ENCODE peak calls at places on chromosomes 16 and 17, in five cellular contexts. One of them, this sample, is unnamed.

GRCh38 chr17:46092996-46093395 is 93.9 kb downstream of the STH start:
- DNase-seq in GM12878: no peak
- DNase-seq in A549: no peak
- DNase-seq in K562: no peak
- DNase-seq in HepG2: no peak
- DNase-seq in this sample: no peak

GRCh38 chr17:31512104-31512740 is 120.7 kb downstream of the RAB11FIP4 start:
- DNase-seq in GM12878: no peak
- DNase-seq in A549: no peak
- DNase-seq in K562: no peak
- DNase-seq in HepG2: no peak
- DNase-seq in this sample: no peak

GRCh38 chr17:64969046-64969501 is 49.8 kb upstream of the LRRC37A3 start:
- DNase-seq in GM12878: no peak
- DNase-seq in A549: no peak
- DNase-seq in K562: no peak
- DNase-seq in HepG2: no peak
- DNase-seq in this sample: no peak

GRCh38 chr16:73956592-73957495 is 339.8 kb upstream of the PSMD7 start:
- DNase-seq in GM12878: peak
- DNase-seq in A549: peak
- DNase-seq in K562: peak
- DNase-seq in HepG2: peak
- DNase-seq in this sample: peak

GRCh38 chr17:36697907-36698526 is 96.6 kb downstream of the MRM1 start:
- DNase-seq in GM12878: no peak
- DNase-seq in A549: no peak
- DNase-seq in K562: peak
- DNase-seq in HepG2: no peak
- DNase-seq in this sample: peak

GRCh38 chr16:35596467-35596866 is 2137.1 kb downstream of the TP53TG3F start:
- DNase-seq in GM12878: no peak
- DNase-seq in A549: no peak
- DNase-seq in K562: no peak
- DNase-seq in HepG2: no peak
- DNase-seq in this sample: no peak

GRCh38 chr17:62816282-62816839 is 8.2 kb upstream of the MARCHF10 start:
- DNase-seq in GM12878: no peak
- DNase-seq in A549: no peak
- DNase-seq in K562: no peak
- DNase-seq in HepG2: no peak
- DNase-seq in this sample: no peak

GRCh38 chr17:29677139-29677834 is 54.6 kb upstream of the CORO6 start:
- DNase-seq in GM12878: no peak
- DNase-seq in A549: no peak
- DNase-seq in K562: no peak
- DNase-seq in HepG2: no peak
- DNase-seq in this sample: no peak

GRCh38 chr16:89811321-89811720 is 5.1 kb downstream of the FANCA start:
- DNase-seq in GM12878: no peak
- DNase-seq in A549: no peak
- DNase-seq in K562: no peak
- DNase-seq in HepG2: no peak
- DNase-seq in this sample: no peak

GRCh38 chr16:12231666-12232065 is 255.1 kb downstream of the SNX29 start:
- DNase-seq in GM12878: no peak
- DNase-seq in A549: no peak
- DNase-seq in K562: no peak
- DNase-seq in HepG2: no peak
- DNase-seq in this sample: no peak

GRCh38 chr17:81037026-81037782 is 2.3 kb downstream of the BAIAP2 start:
- DNase-seq in GM12878: no peak
- DNase-seq in A549: no peak
- DNase-seq in K562: no peak
- DNase-seq in HepG2: peak
- DNase-seq in this sample: no peak

GRCh38 chr16:71870818-71871217 is 13.2 kb downstream of the ZNF821 start:
- DNase-seq in GM12878: no peak
- DNase-seq in A549: no peak
- DNase-seq in K562: no peak
- DNase-seq in HepG2: no peak
- DNase-seq in this sample: no peak
- TF ChIP-seq ESRRA in GM12878: no peak
- TF ChIP-seq ESRRA in A549: no peak
- TF ChIP-seq ESRRA in K562: no peak
- TF ChIP-seq ESRRA in HepG2: no peak
- TF ChIP-seq ESRRA in this sample: no peak

GRCh38 chr17:78644971-78645370 is 67.8 kb upstream of the DNAH17 start:
- DNase-seq in GM12878: no peak
- DNase-seq in A549: no peak
- DNase-seq in K562: no peak
- DNase-seq in HepG2: no peak
- DNase-seq in this sample: no peak
- TF ChIP-seq ESRRA in GM12878: no peak
- TF ChIP-seq ESRRA in A549: no peak
- TF ChIP-seq ESRRA in K562: no peak
- TF ChIP-seq ESRRA in HepG2: no peak
- TF ChIP-seq ESRRA in this sample: no peak

GRCh38 chr16:68737046-68737729 is at the start of gene CDH1:
- DNase-seq in GM12878: no peak
- DNase-seq in A549: no peak
- DNase-seq in K562: no peak
- DNase-seq in HepG2: no peak
- DNase-seq in this sample: peak
- TF ChIP-seq ESRRA in GM12878: no peak
- TF ChIP-seq ESRRA in A549: no peak
- TF ChIP-seq ESRRA in K562: no peak
- TF ChIP-seq ESRRA in HepG2: no peak
- TF ChIP-seq ESRRA in this sample: peak

DNA sequence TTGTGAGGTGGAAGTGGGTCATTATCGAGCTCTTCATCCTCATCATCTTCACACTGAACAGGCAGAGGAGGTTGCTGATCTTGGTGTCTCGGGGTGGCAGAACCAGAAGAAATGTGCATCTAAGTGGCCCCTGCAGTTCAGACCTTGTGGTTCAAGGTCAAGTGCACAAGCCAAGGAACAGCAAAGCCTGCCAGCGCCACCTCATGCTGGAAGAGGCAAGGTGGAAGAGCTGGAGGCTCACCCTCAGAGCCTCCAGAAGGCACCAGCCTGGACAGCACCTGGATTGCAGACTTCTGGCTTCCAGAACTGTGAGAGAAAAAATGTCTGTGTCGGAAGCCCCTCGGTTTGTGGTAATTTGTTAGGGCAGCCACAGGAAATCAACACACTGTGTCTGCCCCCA is 32.7 kb downstream of the IFT140 start:
- DNase-seq in GM12878: no peak
- DNase-seq in A549: no peak
- DNase-seq in K562: no peak
- DNase-seq in HepG2: no peak
- DNase-seq in this sample: no peak
- TF ChIP-seq ESRRA in GM12878: no peak
- TF ChIP-seq ESRRA in A549: no peak
- TF ChIP-seq ESRRA in K562: peak
- TF ChIP-seq ESRRA in HepG2: no peak
- TF ChIP-seq ESRRA in this sample: no peak

GRCh38 chr17:48100591-48101011 is 677 bp downstream of the CBX1 start:
- DNase-seq in GM12878: no peak
- DNase-seq in A549: peak
- DNase-seq in K562: peak
- DNase-seq in HepG2: peak
- DNase-seq in this sample: peak
- TF ChIP-seq ESRRA in GM12878: no peak
- TF ChIP-seq ESRRA in A549: no peak
- TF ChIP-seq ESRRA in K562: peak
- TF ChIP-seq ESRRA in HepG2: no peak
- TF ChIP-seq ESRRA in this sample: no peak

GRCh38 chr17:74825952-74826713 is 33.6 kb downstream of the GRIN2C start:
- DNase-seq in GM12878: no peak
- DNase-seq in A549: no peak
- DNase-seq in K562: no peak
- DNase-seq in HepG2: no peak
- DNase-seq in this sample: no peak
- TF ChIP-seq ESRRA in GM12878: no peak
- TF ChIP-seq ESRRA in A549: no peak
- TF ChIP-seq ESRRA in K562: no peak
- TF ChIP-seq ESRRA in HepG2: no peak
- TF ChIP-seq ESRRA in this sample: no peak

DNA sequence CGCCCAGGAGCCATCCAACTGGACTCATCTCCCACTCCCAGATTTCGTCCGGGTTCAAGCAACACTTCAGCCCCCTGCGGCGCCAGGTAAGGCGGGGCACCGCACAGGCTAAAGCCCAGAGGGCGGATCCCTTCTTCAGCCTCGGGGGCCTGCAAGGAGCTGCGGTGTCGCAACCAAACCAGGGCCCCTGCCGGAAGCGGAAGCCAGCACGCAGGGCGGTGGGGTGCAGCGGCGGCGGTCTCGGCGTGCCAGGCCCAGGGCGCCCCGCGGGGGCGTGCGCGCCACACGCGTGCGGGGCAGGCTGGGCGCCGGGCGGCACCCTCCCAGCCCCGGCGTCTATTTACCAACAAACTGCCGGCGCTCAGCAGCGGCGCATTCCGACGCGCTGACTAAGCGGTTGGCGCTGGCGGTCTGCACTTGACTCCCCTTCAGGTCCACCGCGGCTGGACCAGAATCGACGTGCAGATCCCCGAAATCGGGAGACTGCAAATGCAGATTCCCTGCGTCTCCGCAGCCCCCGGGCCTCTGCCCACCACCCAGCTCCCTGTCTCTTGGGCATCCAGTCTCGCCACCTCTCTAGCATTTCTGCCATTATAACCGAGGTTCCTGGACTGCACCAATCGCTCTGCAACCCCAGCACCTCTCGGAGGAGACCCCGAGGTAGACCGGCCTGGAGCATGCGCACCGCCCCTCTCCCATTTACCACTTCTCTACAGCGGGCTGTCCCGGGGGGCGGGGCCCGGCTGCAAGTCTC is 433 bp upstream of the DLX4 start:
- DNase-seq in GM12878: no peak
- DNase-seq in A549: peak
- DNase-seq in K562: peak
- DNase-seq in HepG2: peak
- DNase-seq in this sample: peak
- TF ChIP-seq ESRRA in GM12878: no peak
- TF ChIP-seq ESRRA in A549: no peak
- TF ChIP-seq ESRRA in K562: no peak
- TF ChIP-seq ESRRA in HepG2: peak
- TF ChIP-seq ESRRA in this sample: no peak